ENCODE peak calls at places on chromosomes 5 and 9, in six cellular contexts. One of them, this sample, is unnamed.

GRCh38 chr5:139014726-139015125 is 139.6 kb upstream of the LRRTM2 start:
- DNase-seq in body of pancreas: peak
- DNase-seq in cardiac muscle cell: no peak
- DNase-seq in bronchial epithelial cell: peak
- DNase-seq in tibial nerve: no peak
- DNase-seq in uterus: no peak
- DNase-seq in this sample: peak

GRCh38 chr5:38720691-38721361 is 125.0 kb upstream of the OSMR start:
- DNase-seq in body of pancreas: no peak
- DNase-seq in uterus: no peak
- DNase-seq in tibial nerve: no peak
- DNase-seq in bronchial epithelial cell: no peak
- DNase-seq in cardiac muscle cell: no peak
- DNase-seq in this sample: no peak

GRCh38 chr5:58628626-58629025 is 45.8 kb downstream of the RAB3C start:
- DNase-seq in body of pancreas: peak
- DNase-seq in uterus: no peak
- DNase-seq in bronchial epithelial cell: no peak
- DNase-seq in tibial nerve: no peak
- DNase-seq in cardiac muscle cell: no peak
- DNase-seq in this sample: no peak

GRCh38 chr5:33612386-33612785 is 171.6 kb downstream of the TARS1 start:
- DNase-seq in uterus: no peak
- DNase-seq in tibial nerve: no peak
- DNase-seq in cardiac muscle cell: no peak
- DNase-seq in bronchial epithelial cell: peak
- DNase-seq in body of pancreas: no peak
- DNase-seq in this sample: no peak

GRCh38 chr9:13088734-13089427 is 190.6 kb downstream of the MPDZ start:
- DNase-seq in tibial nerve: no peak
- DNase-seq in bronchial epithelial cell: peak
- DNase-seq in uterus: no peak
- DNase-seq in body of pancreas: peak
- DNase-seq in cardiac muscle cell: peak
- DNase-seq in this sample: peak

GRCh38 chr9:33443047-33443446 is 4.3 kb downstream of the AQP3 start:
- DNase-seq in tibial nerve: no peak
- DNase-seq in body of pancreas: no peak
- DNase-seq in uterus: no peak
- DNase-seq in cardiac muscle cell: no peak
- DNase-seq in bronchial epithelial cell: peak
- DNase-seq in this sample: peak

GRCh38 chr9:127574089-127574921 is 37.8 kb upstream of the STXBP1 start:
- DNase-seq in bronchial epithelial cell: peak
- DNase-seq in tibial nerve: no peak
- DNase-seq in cardiac muscle cell: no peak
- DNase-seq in uterus: no peak
- DNase-seq in body of pancreas: peak
- DNase-seq in this sample: no peak

GRCh38 chr9:8904971-8905370 is 1105.4 kb upstream of the DMAC1 start:
- DNase-seq in uterus: no peak
- DNase-seq in body of pancreas: no peak
- DNase-seq in bronchial epithelial cell: no peak
- DNase-seq in cardiac muscle cell: no peak
- DNase-seq in tibial nerve: no peak
- DNase-seq in this sample: no peak

GRCh38 chr5:135222771-135223170 is 176.3 kb downstream of the MACROH2A1 start:
- DNase-seq in tibial nerve: no peak
- DNase-seq in body of pancreas: no peak
- DNase-seq in uterus: no peak
- DNase-seq in bronchial epithelial cell: no peak
- DNase-seq in cardiac muscle cell: no peak
- DNase-seq in this sample: no peak

GRCh38 chr9:137575382-137575724 is 3.4 kb downstream of the DPH7 start:
- DNase-seq in uterus: no peak
- DNase-seq in tibial nerve: no peak
- DNase-seq in body of pancreas: no peak
- DNase-seq in cardiac muscle cell: no peak
- DNase-seq in bronchial epithelial cell: no peak
- DNase-seq in this sample: no peak

GRCh38 chr5:36944607-36945225 is 68.1 kb downstream of the NIPBL start:
- DNase-seq in tibial nerve: no peak
- DNase-seq in body of pancreas: no peak
- DNase-seq in cardiac muscle cell: peak
- DNase-seq in uterus: no peak
- DNase-seq in bronchial epithelial cell: peak
- DNase-seq in this sample: no peak

GRCh38 chr5:16889203-16889971 is 46.7 kb downstream of the MYO10 start:
- DNase-seq in cardiac muscle cell: no peak
- DNase-seq in tibial nerve: no peak
- DNase-seq in body of pancreas: no peak
- DNase-seq in bronchial epithelial cell: peak
- DNase-seq in uterus: no peak
- DNase-seq in this sample: no peak

GRCh38 chr5:173855162-173855994 is 32.8 kb upstream of the CPEB4 start:
- DNase-seq in cardiac muscle cell: peak
- DNase-seq in body of pancreas: no peak
- DNase-seq in uterus: no peak
- DNase-seq in bronchial epithelial cell: no peak
- DNase-seq in tibial nerve: no peak
- DNase-seq in this sample: no peak

GRCh38 chr9:98867434-98868168 is 60.1 kb downstream of the GALNT12 start:
- DNase-seq in bronchial epithelial cell: no peak
- DNase-seq in tibial nerve: peak
- DNase-seq in uterus: peak
- DNase-seq in body of pancreas: peak
- DNase-seq in cardiac muscle cell: no peak
- DNase-seq in this sample: no peak

GRCh38 chr5:84549054-84549453 is 164.4 kb upstream of the EDIL3 start:
- DNase-seq in uterus: no peak
- DNase-seq in cardiac muscle cell: no peak
- DNase-seq in tibial nerve: no peak
- DNase-seq in body of pancreas: no peak
- DNase-seq in bronchial epithelial cell: no peak
- DNase-seq in this sample: no peak

GRCh38 chr9:85089188-85089969 is 419.9 kb downstream of the NTRK2 start:
- DNase-seq in tibial nerve: no peak
- DNase-seq in cardiac muscle cell: peak
- DNase-seq in body of pancreas: no peak
- DNase-seq in uterus: no peak
- DNase-seq in bronchial epithelial cell: no peak
- DNase-seq in this sample: no peak

GRCh38 chr9:37994639-37995347 is 74.2 kb downstream of the SHB start:
- DNase-seq in uterus: peak
- DNase-seq in cardiac muscle cell: peak
- DNase-seq in tibial nerve: peak
- DNase-seq in body of pancreas: peak
- DNase-seq in bronchial epithelial cell: peak
- DNase-seq in this sample: no peak

GRCh38 chr5:96517294-96517693 is 84.2 kb upstream of the PCSK1 start:
- DNase-seq in cardiac muscle cell: no peak
- DNase-seq in uterus: no peak
- DNase-seq in body of pancreas: no peak
- DNase-seq in bronchial epithelial cell: no peak
- DNase-seq in tibial nerve: no peak
- DNase-seq in this sample: no peak

GRCh38 chr5:176334031-176334770 is 27.4 kb downstream of the KIAA1191 start:
- DNase-seq in cardiac muscle cell: no peak
- DNase-seq in bronchial epithelial cell: peak
- DNase-seq in tibial nerve: no peak
- DNase-seq in uterus: no peak
- DNase-seq in body of pancreas: no peak
- DNase-seq in this sample: no peak

GRCh38 chr9:95044731-95045508 is 272.6 kb downstream of the FANCC start:
- DNase-seq in cardiac muscle cell: peak
- DNase-seq in bronchial epithelial cell: peak
- DNase-seq in tibial nerve: no peak
- DNase-seq in body of pancreas: peak
- DNase-seq in uterus: no peak
- DNase-seq in this sample: no peak

GRCh38 chr9:125690679-125691078 is 16.3 kb downstream of the MAPKAP1 start:
- DNase-seq in tibial nerve: no peak
- DNase-seq in body of pancreas: no peak
- DNase-seq in uterus: no peak
- DNase-seq in cardiac muscle cell: no peak
- DNase-seq in bronchial epithelial cell: no peak
- DNase-seq in this sample: no peak

GRCh38 chr5:173639-174600 is 17.4 kb upstream of the LRRC14B start:
- DNase-seq in uterus: no peak
- DNase-seq in bronchial epithelial cell: no peak
- DNase-seq in tibial nerve: no peak
- DNase-seq in cardiac muscle cell: no peak
- DNase-seq in body of pancreas: no peak
- DNase-seq in this sample: no peak

GRCh38 chr5:59799668-59800374 is 93.7 kb downstream of the PDE4D start:
- DNase-seq in bronchial epithelial cell: peak
- DNase-seq in cardiac muscle cell: peak
- DNase-seq in tibial nerve: peak
- DNase-seq in uterus: no peak
- DNase-seq in body of pancreas: peak
- DNase-seq in this sample: no peak

GRCh38 chr9:106921341-106921899 is 58.5 kb downstream of the ZNF462 start:
- DNase-seq in tibial nerve: peak
- DNase-seq in bronchial epithelial cell: peak
- DNase-seq in cardiac muscle cell: peak
- DNase-seq in body of pancreas: peak
- DNase-seq in uterus: peak
- DNase-seq in this sample: peak

GRCh38 chr5:145244788-145245187 is 590.4 kb downstream of the PRELID2 start:
- DNase-seq in bronchial epithelial cell: no peak
- DNase-seq in body of pancreas: no peak
- DNase-seq in tibial nerve: no peak
- DNase-seq in uterus: no peak
- DNase-seq in cardiac muscle cell: no peak
- DNase-seq in this sample: peak

GRCh38 chr5:160188968-160189319 is 40.4 kb upstream of the FABP6 start:
- DNase-seq in bronchial epithelial cell: no peak
- DNase-seq in uterus: no peak
- DNase-seq in body of pancreas: no peak
- DNase-seq in tibial nerve: no peak
- DNase-seq in cardiac muscle cell: no peak
- DNase-seq in this sample: no peak
- H3K4me3 ChIP-seq in bronchial epithelial cell: no peak
- H3K4me3 ChIP-seq in uterus: no peak
- H3K4me3 ChIP-seq in body of pancreas: no peak
- H3K4me3 ChIP-seq in tibial nerve: peak
- H3K4me3 ChIP-seq in cardiac muscle cell: no peak
- H3K4me3 ChIP-seq in this sample: no peak

DNA sequence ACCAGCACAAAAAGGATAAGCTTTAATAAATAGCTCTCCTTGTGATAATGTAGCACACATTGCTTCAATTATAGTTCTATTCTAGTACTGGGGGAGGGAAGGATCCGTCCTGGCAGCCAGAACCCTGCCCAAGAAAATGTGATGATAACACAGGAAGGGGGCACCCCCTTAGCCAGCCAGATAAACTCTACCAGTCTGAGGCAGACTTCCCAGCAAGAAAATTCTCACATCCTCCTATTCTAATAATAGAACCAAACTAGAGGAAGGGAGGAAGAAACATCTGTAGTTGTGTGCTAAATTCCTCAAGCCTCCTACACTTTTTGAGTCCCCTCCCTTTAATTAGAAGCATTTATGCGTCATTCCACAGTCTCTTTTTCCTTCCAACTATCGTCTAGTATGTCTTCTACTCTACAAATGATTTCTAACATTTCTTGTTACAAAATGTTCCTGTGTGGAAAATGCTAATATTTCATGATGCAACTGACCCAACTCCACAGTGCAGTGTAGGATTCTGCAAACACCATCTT is 261.0 kb downstream of the SEMA5A start:
- DNase-seq in uterus: peak
- DNase-seq in bronchial epithelial cell: no peak
- DNase-seq in tibial nerve: no peak
- DNase-seq in cardiac muscle cell: peak
- DNase-seq in body of pancreas: no peak
- DNase-seq in this sample: no peak
- H3K4me3 ChIP-seq in uterus: no peak
- H3K4me3 ChIP-seq in bronchial epithelial cell: no peak
- H3K4me3 ChIP-seq in tibial nerve: no peak
- H3K4me3 ChIP-seq in cardiac muscle cell: no peak
- H3K4me3 ChIP-seq in body of pancreas: no peak
- H3K4me3 ChIP-seq in this sample: no peak

GRCh38 chr5:120615967-120616645 is 152.0 kb downstream of the PRR16 start:
- DNase-seq in uterus: no peak
- DNase-seq in body of pancreas: no peak
- DNase-seq in bronchial epithelial cell: peak
- DNase-seq in tibial nerve: no peak
- DNase-seq in cardiac muscle cell: no peak
- DNase-seq in this sample: peak

GRCh38 chr5:120624021-120624563 is 160.0 kb downstream of the PRR16 start:
- DNase-seq in cardiac muscle cell: no peak
- DNase-seq in bronchial epithelial cell: peak
- DNase-seq in body of pancreas: no peak
- DNase-seq in tibial nerve: no peak
- DNase-seq in uterus: no peak
- DNase-seq in this sample: no peak

DNA sequence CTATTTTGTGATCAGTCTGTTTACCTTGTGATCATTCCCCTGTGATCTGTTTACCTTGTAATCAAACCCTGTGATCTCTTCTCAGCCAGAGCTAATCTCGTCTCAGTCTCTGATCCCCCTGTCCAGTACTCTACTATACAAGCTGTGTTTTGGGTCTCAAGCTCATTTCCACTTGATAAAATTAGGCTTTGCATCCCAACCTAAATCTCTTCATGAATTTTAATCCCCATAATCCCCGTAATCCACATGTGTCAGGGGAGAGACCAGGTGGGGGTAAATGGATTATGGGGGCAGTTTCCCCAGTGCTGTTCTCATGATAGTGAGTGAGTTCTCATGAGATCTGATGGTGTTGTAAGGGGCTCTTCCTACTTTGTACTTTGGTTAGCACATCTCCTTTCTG is 157.2 kb downstream of the PRR16 start:
- DNase-seq in cardiac muscle cell: no peak
- DNase-seq in tibial nerve: no peak
- DNase-seq in uterus: no peak
- DNase-seq in bronchial epithelial cell: no peak
- DNase-seq in body of pancreas: no peak
- DNase-seq in this sample: peak
- H3K4me3 ChIP-seq in cardiac muscle cell: no peak
- H3K4me3 ChIP-seq in tibial nerve: no peak
- H3K4me3 ChIP-seq in uterus: no peak
- H3K4me3 ChIP-seq in bronchial epithelial cell: no peak
- H3K4me3 ChIP-seq in body of pancreas: no peak
- H3K4me3 ChIP-seq in this sample: no peak

GRCh38 chr5:62432618-62433064 is 20.1 kb downstream of the IPO11 start:
- DNase-seq in bronchial epithelial cell: no peak
- DNase-seq in uterus: peak
- DNase-seq in cardiac muscle cell: no peak
- DNase-seq in body of pancreas: no peak
- DNase-seq in tibial nerve: peak
- DNase-seq in this sample: no peak

GRCh38 chr5:62431735-62432617 is 19.4 kb downstream of the IPO11 start:
- DNase-seq in uterus: no peak
- DNase-seq in bronchial epithelial cell: no peak
- DNase-seq in body of pancreas: peak
- DNase-seq in tibial nerve: peak
- DNase-seq in cardiac muscle cell: no peak
- DNase-seq in this sample: no peak
- H3K4me3 ChIP-seq in uterus: no peak
- H3K4me3 ChIP-seq in bronchial epithelial cell: no peak
- H3K4me3 ChIP-seq in body of pancreas: no peak
- H3K4me3 ChIP-seq in tibial nerve: no peak
- H3K4me3 ChIP-seq in cardiac muscle cell: no peak
- H3K4me3 ChIP-seq in this sample: no peak

GRCh38 chr5:53479045-53479655 is 1.3 kb upstream of the FST start:
- DNase-seq in tibial nerve: no peak
- DNase-seq in cardiac muscle cell: no peak
- DNase-seq in body of pancreas: no peak
- DNase-seq in uterus: no peak
- DNase-seq in bronchial epithelial cell: no peak
- DNase-seq in this sample: no peak
- H3K4me3 ChIP-seq in tibial nerve: peak
- H3K4me3 ChIP-seq in cardiac muscle cell: peak
- H3K4me3 ChIP-seq in body of pancreas: peak
- H3K4me3 ChIP-seq in uterus: peak
- H3K4me3 ChIP-seq in bronchial epithelial cell: peak
- H3K4me3 ChIP-seq in this sample: peak

This sample was measured in retinal pigment epithelial cell.